ENCODE peak calls at places on chromosome 13, in nine cellular contexts. One of them, this sample, is unnamed.

GRCh38 chr13:27466513-27466912 is 16.1 kb upstream of the MTIF3 start:
- DNase-seq in Karpas-422: no peak
- DNase-seq in GM23248: no peak
- DNase-seq in kidney: no peak
- DNase-seq in PC-3: no peak
- DNase-seq in colonic mucosa: no peak
- DNase-seq in neural progenitor cell: no peak
- DNase-seq in fibroblast of lung: no peak
- DNase-seq in keratinocyte: no peak
- DNase-seq in this sample: no peak

GRCh38 chr13:69948016-69948415 is 159.6 kb upstream of the ATXN8OS start:
- DNase-seq in PC-3: no peak
- DNase-seq in colonic mucosa: no peak
- DNase-seq in neural progenitor cell: no peak
- DNase-seq in keratinocyte: no peak
- DNase-seq in fibroblast of lung: no peak
- DNase-seq in Karpas-422: peak; percentile 61
- DNase-seq in GM23248: no peak
- DNase-seq in kidney: no peak
- DNase-seq in this sample: no peak

GRCh38 chr13:30895773-30896172 is 10.3 kb upstream of the MEDAG start:
- DNase-seq in Karpas-422: no peak
- DNase-seq in keratinocyte: no peak
- DNase-seq in GM23248: peak; percentile 95
- DNase-seq in PC-3: no peak
- DNase-seq in colonic mucosa: no peak
- DNase-seq in neural progenitor cell: peak; percentile 22
- DNase-seq in fibroblast of lung: peak; percentile 91
- DNase-seq in kidney: peak; percentile 83
- DNase-seq in this sample: no peak

GRCh38 chr13:95137096-95137495 is 164.2 kb downstream of the ABCC4 start:
- DNase-seq in Karpas-422: no peak
- DNase-seq in colonic mucosa: no peak
- DNase-seq in PC-3: peak; percentile 37
- DNase-seq in kidney: no peak
- DNase-seq in fibroblast of lung: peak; percentile 15
- DNase-seq in neural progenitor cell: no peak
- DNase-seq in keratinocyte: no peak
- DNase-seq in GM23248: peak; percentile 55
- DNase-seq in this sample: no peak

GRCh38 chr13:20016649-20017364 is 58.3 kb downstream of the ZMYM2 start:
- DNase-seq in keratinocyte: no peak
- DNase-seq in fibroblast of lung: no peak
- DNase-seq in colonic mucosa: no peak
- DNase-seq in neural progenitor cell: no peak
- DNase-seq in PC-3: no peak
- DNase-seq in GM23248: no peak
- DNase-seq in kidney: no peak
- DNase-seq in Karpas-422: no peak
- DNase-seq in this sample: peak; percentile 57

GRCh38 chr13:46738055-46738454 is 58.9 kb downstream of the ESD start:
- DNase-seq in GM23248: no peak
- DNase-seq in Karpas-422: no peak
- DNase-seq in kidney: no peak
- DNase-seq in colonic mucosa: no peak
- DNase-seq in fibroblast of lung: no peak
- DNase-seq in neural progenitor cell: no peak
- DNase-seq in keratinocyte: no peak
- DNase-seq in PC-3: no peak
- DNase-seq in this sample: no peak

GRCh38 chr13:70171151-70171550 is 62.9 kb upstream of the KLHL1 start:
- DNase-seq in colonic mucosa: peak; percentile 15
- DNase-seq in keratinocyte: no peak
- DNase-seq in fibroblast of lung: no peak
- DNase-seq in GM23248: no peak
- DNase-seq in neural progenitor cell: no peak
- DNase-seq in Karpas-422: no peak
- DNase-seq in PC-3: peak; percentile 44
- DNase-seq in kidney: no peak
- DNase-seq in this sample: no peak

GRCh38 chr13:97879646-97880297 is 73.7 kb upstream of the IPO5 start:
- DNase-seq in GM23248: peak; percentile 91
- DNase-seq in PC-3: peak; percentile 87
- DNase-seq in Karpas-422: no peak
- DNase-seq in keratinocyte: no peak
- DNase-seq in fibroblast of lung: peak; percentile 92
- DNase-seq in colonic mucosa: no peak
- DNase-seq in neural progenitor cell: no peak
- DNase-seq in kidney: no peak
- DNase-seq in this sample: no peak

GRCh38 chr13:35293579-35293978 is 182.9 kb downstream of the MAB21L1 start:
- DNase-seq in kidney: no peak
- DNase-seq in colonic mucosa: no peak
- DNase-seq in PC-3: no peak
- DNase-seq in GM23248: no peak
- DNase-seq in neural progenitor cell: no peak
- DNase-seq in Karpas-422: no peak
- DNase-seq in fibroblast of lung: no peak
- DNase-seq in keratinocyte: no peak
- DNase-seq in this sample: no peak

GRCh38 chr13:90696656-90697055 is 650.8 kb upstream of the MIR17HG start:
- DNase-seq in kidney: no peak
- DNase-seq in colonic mucosa: no peak
- DNase-seq in fibroblast of lung: peak; percentile 65
- DNase-seq in GM23248: peak; percentile 28
- DNase-seq in Karpas-422: no peak
- DNase-seq in neural progenitor cell: no peak
- DNase-seq in keratinocyte: no peak
- DNase-seq in PC-3: peak; percentile 67
- DNase-seq in this sample: no peak

GRCh38 chr13:25422153-25422552 is 50.4 kb downstream of the ATP8A2 start:
- DNase-seq in GM23248: no peak
- DNase-seq in kidney: no peak
- DNase-seq in fibroblast of lung: no peak
- DNase-seq in keratinocyte: no peak
- DNase-seq in PC-3: no peak
- DNase-seq in colonic mucosa: no peak
- DNase-seq in neural progenitor cell: no peak
- DNase-seq in Karpas-422: no peak
- DNase-seq in this sample: no peak

GRCh38 chr13:75153834-75154233 is 328.1 kb downstream of the TBC1D4 start:
- DNase-seq in fibroblast of lung: peak; percentile 32
- DNase-seq in Karpas-422: no peak
- DNase-seq in colonic mucosa: no peak
- DNase-seq in GM23248: peak; percentile 66
- DNase-seq in keratinocyte: no peak
- DNase-seq in PC-3: no peak
- DNase-seq in neural progenitor cell: no peak
- DNase-seq in kidney: no peak
- DNase-seq in this sample: no peak

GRCh38 chr13:59534806-59535205 is 628.9 kb downstream of the DIAPH3 start:
- DNase-seq in GM23248: no peak
- DNase-seq in PC-3: no peak
- DNase-seq in neural progenitor cell: no peak
- DNase-seq in kidney: no peak
- DNase-seq in Karpas-422: no peak
- DNase-seq in fibroblast of lung: no peak
- DNase-seq in colonic mucosa: no peak
- DNase-seq in keratinocyte: no peak
- DNase-seq in this sample: no peak

GRCh38 chr13:66154981-66155380 is 1075.2 kb downstream of the PCDH9 start:
- DNase-seq in neural progenitor cell: no peak
- DNase-seq in fibroblast of lung: peak; percentile 10
- DNase-seq in keratinocyte: no peak
- DNase-seq in Karpas-422: no peak
- DNase-seq in colonic mucosa: no peak
- DNase-seq in PC-3: no peak
- DNase-seq in kidney: no peak
- DNase-seq in GM23248: no peak
- DNase-seq in this sample: no peak

GRCh38 chr13:35471466-35472307 is 4.8 kb downstream of the MAB21L1 start:
- DNase-seq in GM23248: peak; percentile 55
- DNase-seq in neural progenitor cell: peak; percentile 66
- DNase-seq in PC-3: no peak
- DNase-seq in Karpas-422: peak; percentile 21
- DNase-seq in fibroblast of lung: no peak
- DNase-seq in kidney: peak; percentile 30
- DNase-seq in colonic mucosa: no peak
- DNase-seq in keratinocyte: no peak
- DNase-seq in this sample: peak; percentile 60

GRCh38 chr13:63124863-63125262 is 1709.2 kb upstream of the PCDH20 start:
- DNase-seq in neural progenitor cell: no peak
- DNase-seq in colonic mucosa: no peak
- DNase-seq in kidney: no peak
- DNase-seq in PC-3: peak; percentile 36
- DNase-seq in GM23248: peak; percentile 37
- DNase-seq in Karpas-422: peak; percentile 79
- DNase-seq in fibroblast of lung: peak; percentile 25
- DNase-seq in keratinocyte: no peak
- DNase-seq in this sample: no peak

GRCh38 chr13:81133066-81133465 is 792.1 kb upstream of the SPRY2 start:
- DNase-seq in kidney: no peak
- DNase-seq in keratinocyte: peak; percentile 19
- DNase-seq in fibroblast of lung: peak; percentile 83
- DNase-seq in colonic mucosa: no peak
- DNase-seq in neural progenitor cell: no peak
- DNase-seq in PC-3: peak; percentile 14
- DNase-seq in Karpas-422: no peak
- DNase-seq in GM23248: no peak
- DNase-seq in this sample: no peak

GRCh38 chr13:113491418-113491883 is 940 bp upstream of the DCUN1D2 start:
- DNase-seq in neural progenitor cell: peak; percentile 49
- DNase-seq in PC-3: peak; percentile 11
- DNase-seq in keratinocyte: no peak
- DNase-seq in colonic mucosa: peak; percentile 44
- DNase-seq in GM23248: peak; percentile 79
- DNase-seq in fibroblast of lung: peak; percentile 27
- DNase-seq in Karpas-422: no peak
- DNase-seq in kidney: peak; percentile 83
- DNase-seq in this sample: peak; percentile 77

GRCh38 chr13:21470785-21471184 is 11.7 kb upstream of the ZDHHC20 start:
- DNase-seq in PC-3: no peak
- DNase-seq in Karpas-422: no peak
- DNase-seq in neural progenitor cell: no peak
- DNase-seq in fibroblast of lung: no peak
- DNase-seq in keratinocyte: no peak
- DNase-seq in GM23248: no peak
- DNase-seq in kidney: no peak
- DNase-seq in colonic mucosa: no peak
- DNase-seq in this sample: no peak

GRCh38 chr13:21466527-21466926 is 7.4 kb upstream of the ZDHHC20 start:
- DNase-seq in fibroblast of lung: no peak
- DNase-seq in PC-3: no peak
- DNase-seq in kidney: no peak
- DNase-seq in Karpas-422: no peak
- DNase-seq in GM23248: no peak
- DNase-seq in keratinocyte: no peak
- DNase-seq in neural progenitor cell: no peak
- DNase-seq in colonic mucosa: no peak
- DNase-seq in this sample: no peak

GRCh38 chr13:21463424-21463823 is 4.3 kb upstream of the ZDHHC20 start:
- DNase-seq in kidney: no peak
- DNase-seq in keratinocyte: no peak
- DNase-seq in Karpas-422: no peak
- DNase-seq in fibroblast of lung: no peak
- DNase-seq in neural progenitor cell: peak; percentile 29
- DNase-seq in GM23248: no peak
- DNase-seq in PC-3: no peak
- DNase-seq in colonic mucosa: no peak
- DNase-seq in this sample: no peak

GRCh38 chr13:21465710-21466160 is 6.6 kb upstream of the ZDHHC20 start:
- DNase-seq in Karpas-422: no peak
- DNase-seq in neural progenitor cell: peak; percentile 68
- DNase-seq in fibroblast of lung: no peak
- DNase-seq in PC-3: peak; percentile 65
- DNase-seq in GM23248: no peak
- DNase-seq in keratinocyte: no peak
- DNase-seq in colonic mucosa: peak; percentile 25
- DNase-seq in kidney: no peak
- DNase-seq in this sample: peak; percentile 65
- H3K9ac ChIP-seq in Karpas-422: no peak overlapping the region
- H3K9ac ChIP-seq in neural progenitor cell: no peak overlapping the region
- H3K9ac ChIP-seq in fibroblast of lung: no peak overlapping the region
- H3K9ac ChIP-seq in PC-3: no peak overlapping the region
- H3K9ac ChIP-seq in GM23248: no peak overlapping the region
- H3K9ac ChIP-seq in keratinocyte: no peak overlapping the region
- H3K9ac ChIP-seq in colonic mucosa: peak overlapping the region; percentile 40
- H3K9ac ChIP-seq in kidney: no peak overlapping the region
- H3K9ac ChIP-seq in this sample: peak overlapping the region; percentile 42

DNA sequence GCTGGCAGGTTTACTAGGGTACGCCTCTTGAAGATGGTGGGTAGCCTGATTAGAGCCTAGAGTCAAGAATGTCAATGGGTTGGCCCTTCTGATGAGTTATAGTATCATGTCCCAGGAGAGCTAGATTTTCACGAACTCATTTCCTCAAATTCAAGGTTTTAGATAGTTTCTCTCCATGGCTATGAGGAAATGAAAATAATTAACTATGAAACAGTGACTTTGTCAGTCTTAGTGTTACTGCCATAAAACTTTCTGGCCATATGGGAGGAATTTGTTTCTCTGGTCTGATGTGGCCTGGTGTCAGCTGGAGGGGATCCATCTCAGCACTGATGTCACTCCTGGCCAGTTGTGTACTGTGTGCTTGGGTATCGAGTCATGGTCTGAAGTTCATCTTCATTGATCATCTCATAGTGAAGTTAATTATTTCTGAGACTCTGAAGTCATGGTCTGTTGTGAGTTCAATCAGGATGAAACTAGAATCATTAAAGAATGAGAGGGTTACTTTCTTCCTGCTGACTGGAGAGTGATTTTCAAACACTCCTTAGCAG is 49.4 kb upstream of the TNFSF11 start:
- DNase-seq in GM23248: no peak
- DNase-seq in keratinocyte: no peak
- DNase-seq in fibroblast of lung: no peak
- DNase-seq in colonic mucosa: no peak
- DNase-seq in neural progenitor cell: no peak
- DNase-seq in Karpas-422: peak; percentile 77
- DNase-seq in PC-3: peak; percentile 30
- DNase-seq in kidney: no peak
- DNase-seq in this sample: no peak
- H3K9ac ChIP-seq in GM23248: no peak overlapping the region
- H3K9ac ChIP-seq in keratinocyte: no peak overlapping the region
- H3K9ac ChIP-seq in fibroblast of lung: no peak overlapping the region
- H3K9ac ChIP-seq in colonic mucosa: no peak overlapping the region
- H3K9ac ChIP-seq in neural progenitor cell: no peak overlapping the region
- H3K9ac ChIP-seq in Karpas-422: no peak overlapping the region
- H3K9ac ChIP-seq in PC-3: peak overlapping the region; percentile 55
- H3K9ac ChIP-seq in kidney: no peak overlapping the region
- H3K9ac ChIP-seq in this sample: no peak overlapping the region

GRCh38 chr13:32837973-32838940 is 178.0 kb upstream of the KL start:
- DNase-seq in colonic mucosa: no peak
- DNase-seq in PC-3: no peak
- DNase-seq in GM23248: no peak
- DNase-seq in neural progenitor cell: peak; percentile 19
- DNase-seq in kidney: no peak
- DNase-seq in Karpas-422: no peak
- DNase-seq in fibroblast of lung: no peak
- DNase-seq in keratinocyte: no peak
- DNase-seq in this sample: peak; percentile 44
- H3K9ac ChIP-seq in colonic mucosa: no peak overlapping the region
- H3K9ac ChIP-seq in PC-3: peak overlapping the region; percentile 29
- H3K9ac ChIP-seq in GM23248: no peak overlapping the region
- H3K9ac ChIP-seq in neural progenitor cell: no peak overlapping the region
- H3K9ac ChIP-seq in kidney: peak overlapping the region; percentile 41
- H3K9ac ChIP-seq in Karpas-422: no peak overlapping the region
- H3K9ac ChIP-seq in fibroblast of lung: no peak overlapping the region
- H3K9ac ChIP-seq in keratinocyte: no peak overlapping the region
- H3K9ac ChIP-seq in this sample: no peak overlapping the region

GRCh38 chr13:48578516-48579166 is 45.8 kb upstream of the RCBTB2 start:
- DNase-seq in kidney: no peak
- DNase-seq in GM23248: no peak
- DNase-seq in Karpas-422: peak; percentile 70
- DNase-seq in colonic mucosa: no peak
- DNase-seq in PC-3: no peak
- DNase-seq in neural progenitor cell: no peak
- DNase-seq in keratinocyte: no peak
- DNase-seq in fibroblast of lung: no peak
- DNase-seq in this sample: no peak
- H3K9ac ChIP-seq in kidney: no peak overlapping the region
- H3K9ac ChIP-seq in GM23248: no peak overlapping the region
- H3K9ac ChIP-seq in Karpas-422: peak overlapping the region; percentile 60
- H3K9ac ChIP-seq in colonic mucosa: no peak overlapping the region
- H3K9ac ChIP-seq in PC-3: no peak overlapping the region
- H3K9ac ChIP-seq in neural progenitor cell: no peak overlapping the region
- H3K9ac ChIP-seq in keratinocyte: no peak overlapping the region
- H3K9ac ChIP-seq in fibroblast of lung: no peak overlapping the region
- H3K9ac ChIP-seq in this sample: no peak overlapping the region

This sample was measured in endodermal cell.